ENCODE peak calls at places on chromosomes 11 and 22, in five cellular contexts. K, J, H, S and V are unnamed samples.

GRCh38 chr11:110250168-110250567 is 46.2 kb downstream of the RDX start:
- DNase-seq in K (no peak), J (no peak), H (no peak), S (no peak), V (no peak)

GRCh38 chr11:67504950-67505561 is at the start of gene PITPNM1:
- DNase-seq in K (peak), J (peak), H (peak), S (peak), V (no peak)

GRCh38 chr11:109062445-109062844 is 359.5 kb upstream of the C11orf87 start:
- DNase-seq in K (no peak), J (peak), H (no peak), S (no peak), V (no peak)

GRCh38 chr11:34219862-34220490 is 114.5 kb downstream of the NAT10 start:
- DNase-seq in K (no peak), J (no peak), H (no peak), S (no peak), V (no peak)

GRCh38 chr22:28021116-28021997 is 102.3 kb upstream of the PITPNB start:
- DNase-seq in K (no peak), J (no peak), H (peak), S (no peak), V (no peak)

GRCh38 chr11:11960687-11961086 is 47.7 kb downstream of the DKK3 start:
- DNase-seq in K (peak), J (no peak), H (no peak), S (no peak), V (no peak)

GRCh38 chr22:23709107-23709506 is 18.3 kb downstream of the RGL4 start:
- DNase-seq in K (no peak), J (peak), H (no peak), S (no peak), V (no peak)

GRCh38 chr22:44309137-44309536 is 3.6 kb downstream of the SHISAL1 start:
- DNase-seq in K (peak), J (peak), H (no peak), S (peak), V (no peak)

GRCh38 chr11:30015725-30016449 is 943 bp downstream of the KCNA4 start:
- DNase-seq in K (no peak), J (no peak), H (no peak), S (no peak), V (no peak)

GRCh38 chr11:78821371-78822306 is 247.0 kb upstream of the NARS2 start:
- DNase-seq in K (no peak), J (peak), H (no peak), S (no peak), V (no peak)

GRCh38 chr22:49983148-49984042 is 22.8 kb downstream of the PIM3 start:
- DNase-seq in K (no peak), J (no peak), H (peak), S (no peak), V (no peak)

GRCh38 chr22:23831781-23832180 is 7.0 kb downstream of the DERL3 start:
- DNase-seq in K (no peak), J (no peak), H (peak), S (no peak), V (no peak)

GRCh38 chr11:72585762-72586590 is 88.2 kb downstream of the PDE2A start:
- DNase-seq in K (peak), J (peak), H (no peak), S (peak), V (peak)

GRCh38 chr22:49971232-49972162 is 10.9 kb downstream of the PIM3 start:
- DNase-seq in K (no peak), J (peak), H (peak), S (peak), V (no peak)

GRCh38 chr22:24433001-24433867 is 5.8 kb downstream of the ADORA2A start:
- DNase-seq in K (no peak), J (no peak), H (peak), S (no peak), V (no peak)

GRCh38 chr22:22710719-22711531 is 66.5 kb downstream of the GGTLC2 start:
- DNase-seq in K (peak), J (peak), H (peak), S (peak), V (no peak)

GRCh38 chr22:46072030-46072881 is 78.1 kb upstream of the PPARA start:
- DNase-seq in K (peak), J (no peak), H (peak), S (no peak), V (no peak)

GRCh38 chr11:90235536-90235935 is 12.7 kb upstream of the CHORDC1 start:
- DNase-seq in K (no peak), J (no peak), H (no peak), S (no peak), V (no peak)

GRCh38 chr22:49208768-49209252 is 618.9 kb downstream of the BRD1 start:
- DNase-seq in K (no peak), J (no peak), H (peak), S (no peak), V (no peak)

GRCh38 chr22:17366830-17367229 is 2.4 kb upstream of the CECR2 start:
- DNase-seq in K (peak), J (no peak), H (no peak), S (peak), V (no peak)

GRCh38 chr11:113840932-113841664 is 34.3 kb downstream of the USP28 start:
- DNase-seq in K (peak), J (no peak), H (no peak), S (no peak), V (no peak)

DNA sequence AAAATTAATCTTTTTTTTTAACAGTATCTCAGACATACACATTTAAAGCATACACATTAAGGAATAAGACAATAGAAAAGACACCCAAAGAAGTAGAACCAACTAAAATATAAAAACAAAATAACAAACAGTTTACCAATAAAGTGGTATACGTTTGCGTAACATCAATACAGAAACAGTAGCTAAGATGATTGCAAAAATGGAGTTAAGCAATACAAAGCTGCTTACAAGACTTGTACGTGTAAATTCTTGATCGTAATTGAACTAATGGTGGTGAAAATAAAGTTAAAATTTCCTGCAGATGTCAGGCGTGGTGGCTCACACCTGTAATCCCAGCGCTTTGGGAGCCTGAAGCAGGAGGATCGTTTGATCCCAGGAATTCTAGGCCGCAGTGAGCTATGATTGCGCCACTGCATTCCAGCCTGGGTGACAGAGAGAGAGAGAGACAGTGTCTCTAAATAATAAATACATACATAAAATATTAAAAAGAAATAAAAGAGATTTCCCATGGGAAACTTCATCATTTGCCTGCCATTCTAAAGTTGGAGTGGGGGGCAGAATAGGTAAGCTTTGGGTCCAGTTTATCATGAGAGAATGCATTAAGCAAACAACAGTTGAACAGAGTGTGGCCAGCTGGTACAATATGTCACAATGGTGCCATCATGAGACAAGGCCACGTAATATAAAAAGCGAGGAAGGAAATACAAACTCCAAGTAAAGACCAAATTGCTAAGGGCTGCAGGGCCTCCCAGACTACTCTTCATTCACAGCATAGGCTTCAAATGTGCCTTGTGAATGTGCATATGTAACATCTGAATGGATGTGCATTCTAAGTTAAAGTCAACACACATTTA is 38.9 kb upstream of the EED start:
- DNase-seq in K (no peak), J (no peak), H (no peak), S (no peak), V (no peak)
- TF ChIP-seq CTCF in K (no peak), J (no peak), H (no peak), S (no peak), V (no peak)

GRCh38 chr11:66293352-66293751 is 1.7 kb downstream of the TMEM151A start:
- DNase-seq in K (no peak), J (no peak), H (no peak), S (no peak), V (no peak)

GRCh38 chr11:66291706-66292542 is at the start of gene TMEM151A:
- DNase-seq in K (no peak), J (no peak), H (no peak), S (no peak), V (no peak)

GRCh38 chr11:66293777-66294625 is 2.3 kb downstream of the TMEM151A start:
- DNase-seq in K (no peak), J (no peak), H (no peak), S (no peak), V (no peak)

GRCh38 chr11:66291303-66291705 is 390 bp upstream of the TMEM151A start:
- DNase-seq in K (no peak), J (no peak), H (no peak), S (no peak), V (no peak)

DNA sequence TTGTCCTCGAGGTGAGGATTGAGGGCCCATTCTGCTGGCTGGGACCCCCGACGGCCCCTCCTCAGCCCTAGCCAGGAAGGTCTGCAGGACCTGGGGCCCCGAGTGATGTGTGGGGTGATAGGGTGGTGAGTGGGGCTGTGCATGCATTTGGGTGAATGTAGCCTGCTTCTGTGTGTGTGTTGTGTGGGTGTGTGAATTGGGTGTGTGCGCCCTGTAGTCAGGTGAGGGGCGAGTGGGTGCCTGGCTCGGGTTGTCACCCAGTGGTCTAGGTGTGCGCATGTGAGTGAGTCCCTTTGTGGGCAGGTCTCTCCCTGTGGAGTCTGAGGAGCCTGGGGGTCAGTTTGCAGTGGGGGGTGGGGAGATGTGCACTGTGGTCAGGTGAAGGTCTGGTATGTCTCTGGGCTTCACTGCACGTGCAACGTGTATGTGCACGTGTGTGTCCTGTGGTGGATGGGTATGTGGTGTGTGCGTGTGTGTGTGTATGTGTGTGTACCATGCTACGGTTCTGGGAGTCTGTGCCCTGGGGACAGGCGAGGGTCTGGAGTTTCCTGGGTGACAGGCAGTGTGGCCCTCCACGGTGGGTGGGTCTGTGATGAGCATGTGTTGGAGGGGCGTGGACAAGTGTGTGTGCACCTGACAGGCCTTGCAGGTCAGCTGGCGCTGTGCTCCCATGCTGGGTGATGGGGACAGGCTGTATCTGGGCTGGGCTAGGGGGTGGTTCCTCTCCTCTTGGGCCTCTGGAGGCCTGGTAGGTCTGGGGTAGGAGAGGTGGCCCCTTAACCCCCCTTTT is 1.0 kb downstream of the TMEM151A start:
- DNase-seq in K (no peak), J (no peak), H (no peak), S (no peak), V (no peak)
- H3K4me3 ChIP-seq in K (no peak), J (no peak), H (no peak), S (peak), V (no peak)

GRCh38 chr11:81570669-81571068 is 1163.0 kb downstream of the FAM181B start:
- DNase-seq in K (no peak), J (no peak), H (no peak), S (no peak), V (no peak)

GRCh38 chr11:81574301-81574700 is 1159.4 kb downstream of the FAM181B start:
- DNase-seq in K (no peak), J (no peak), H (no peak), S (no peak), V (no peak)

GRCh38 chr11:81573367-81573766 is 1160.3 kb downstream of the FAM181B start:
- DNase-seq in K (no peak), J (no peak), H (no peak), S (no peak), V (no peak)

DNA sequence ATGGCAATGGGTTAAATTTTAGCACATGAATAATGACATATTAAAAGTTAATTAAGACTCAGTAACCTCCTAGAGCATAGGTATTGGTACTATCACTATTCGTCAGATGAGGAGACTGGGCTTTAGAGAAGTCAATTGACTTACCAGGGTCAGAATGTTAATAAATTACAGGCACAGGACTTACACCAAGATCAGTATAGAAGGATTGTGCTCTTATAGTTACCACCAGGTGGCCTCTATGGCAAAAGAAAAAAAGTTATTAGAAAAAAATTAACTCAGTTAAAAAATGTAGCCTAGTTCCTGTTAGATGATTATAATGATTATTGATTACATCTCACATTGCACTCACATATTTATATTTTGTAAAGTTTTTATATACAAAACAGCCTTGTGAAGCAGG is 1163.7 kb downstream of the FAM181B start:
- DNase-seq in K (no peak), J (no peak), H (no peak), S (no peak), V (no peak)
- TF ChIP-seq CTCF in K (no peak), J (no peak), H (no peak), S (no peak), V (no peak)

DNA sequence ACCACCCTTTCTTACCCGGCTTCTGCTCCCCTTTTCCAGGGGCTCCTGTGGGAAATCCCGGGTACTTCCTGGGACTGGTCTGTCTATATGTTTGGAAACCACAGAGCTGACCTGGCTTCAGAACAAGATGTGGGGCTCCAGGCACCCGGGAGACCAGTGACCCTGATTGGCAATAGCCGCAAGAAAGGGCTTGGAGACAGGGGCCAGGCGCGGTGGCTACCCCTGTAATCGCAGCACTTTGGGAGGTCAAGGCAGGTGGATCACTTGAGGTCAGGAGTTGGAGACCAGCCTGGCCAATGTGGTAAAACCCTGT is 3.2 kb upstream of the NEAT1 start:
- DNase-seq in K (no peak), J (no peak), H (peak), S (no peak), V (no peak)
- H3K4me3 ChIP-seq in K (peak), J (peak), H (peak), S (peak), V (peak)

GRCh38 chr11:117983163-117983475 is 3.1 kb upstream of the IL10RA start:
- DNase-seq in K (no peak), J (no peak), H (no peak), S (no peak), V (no peak)

GRCh38 chr11:117984471-117984870 is 1.7 kb upstream of the IL10RA start:
- DNase-seq in K (no peak), J (no peak), H (no peak), S (no peak), V (no peak)

GRCh38 chr11:117989351-117990102 is 3.3 kb downstream of the IL10RA start:
- DNase-seq in K (no peak), J (no peak), H (no peak), S (no peak), V (no peak)

GRCh38 chr11:117986981-117987495 is 844 bp downstream of the IL10RA start:
- DNase-seq in K (peak), J (peak), H (no peak), S (no peak), V (peak)

GRCh38 chr11:117985953-117986887 is at the start of gene IL10RA:
- DNase-seq in K (peak), J (peak), H (peak), S (peak), V (no peak)
- TF ChIP-seq CTCF in K (no peak), J (no peak), H (no peak), S (no peak), V (no peak)

GRCh38 chr22:37996079-37996478 is 11.7 kb upstream of the SOX10 start:
- DNase-seq in K (peak), J (no peak), H (no peak), S (no peak), V (no peak)
- H3K4me3 ChIP-seq in K (no peak), J (no peak), H (no peak), S (no peak), V (no peak)

GRCh38 chr11:91257593-91258170 is 966.9 kb upstream of the FAT3 start:
- DNase-seq in K (no peak), J (peak), H (no peak), S (no peak), V (no peak)

GRCh38 chr11:91263698-91264097 is 960.9 kb upstream of the FAT3 start:
- DNase-seq in K (no peak), J (no peak), H (no peak), S (no peak), V (no peak)

GRCh38 chr11:91265946-91266345 is 958.7 kb upstream of the FAT3 start:
- DNase-seq in K (no peak), J (no peak), H (no peak), S (no peak), V (no peak)

DNA sequence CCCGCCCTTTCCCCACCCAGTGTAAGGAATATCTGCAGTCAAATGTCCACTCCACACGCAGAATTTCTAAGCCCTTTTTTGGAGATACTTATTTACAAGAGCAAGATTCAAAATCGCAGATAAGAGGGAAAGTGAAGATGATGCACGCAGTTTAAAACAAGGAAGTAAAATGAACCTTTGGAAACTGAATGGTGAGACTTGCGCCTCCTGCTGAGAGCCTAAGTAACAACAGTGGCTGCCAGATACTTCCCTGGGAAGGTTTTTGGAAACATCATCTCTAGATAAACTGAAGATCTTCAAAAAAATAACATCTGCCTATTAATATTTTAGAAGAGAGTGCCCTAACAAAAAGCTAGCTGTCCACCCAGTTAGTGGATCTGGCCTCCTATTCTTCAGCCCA is 963.1 kb upstream of the FAT3 start:
- DNase-seq in K (no peak), J (no peak), H (no peak), S (no peak), V (no peak)
- TF ChIP-seq CTCF in K (peak), J (no peak), H (no peak), S (no peak), V (peak)

GRCh38 chr22:20773793-20774212 is at the start of gene SERPIND1:
- DNase-seq in K (no peak), J (no peak), H (no peak), S (no peak), V (no peak)

GRCh38 chr22:20777420-20778177 is 3.7 kb downstream of the SERPIND1 start:
- DNase-seq in K (no peak), J (peak), H (no peak), S (peak), V (no peak)

GRCh38 chr22:20776624-20777405 is 2.9 kb downstream of the SERPIND1 start:
- DNase-seq in K (no peak), J (no peak), H (no peak), S (no peak), V (no peak)

GRCh38 chr22:20775342-20775895 is 1.5 kb downstream of the SERPIND1 start:
- DNase-seq in K (no peak), J (no peak), H (no peak), S (no peak), V (no peak)

DNA sequence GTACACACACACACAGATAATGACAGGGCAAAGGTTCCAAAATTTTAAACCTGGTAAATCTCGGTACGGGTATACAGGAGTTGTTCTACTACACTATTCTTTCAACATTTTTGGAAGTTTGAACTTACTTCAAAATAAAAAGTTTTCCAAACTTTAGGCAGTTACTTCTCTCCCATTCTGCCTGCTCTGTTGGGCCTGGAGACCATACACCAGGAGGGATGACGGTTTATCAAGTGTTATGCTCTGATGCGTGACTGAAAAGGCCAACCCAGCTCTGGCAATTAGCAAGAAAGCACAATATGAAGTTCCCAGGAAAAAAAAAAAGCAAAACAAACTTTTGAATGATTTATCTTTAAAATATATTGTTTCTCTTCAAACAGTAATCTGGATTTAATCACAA is 969 bp downstream of the SERPIND1 start:
- DNase-seq in K (no peak), J (no peak), H (no peak), S (no peak), V (no peak)
- H3K4me3 ChIP-seq in K (no peak), J (no peak), H (no peak), S (no peak), V (no peak)

GRCh38 chr11:58606930-58607714 is 15.3 kb upstream of the CNTF start:
- DNase-seq in K (no peak), J (no peak), H (no peak), S (no peak), V (no peak)
- TF ChIP-seq CTCF in K (no peak), J (no peak), H (no peak), S (no peak), V (no peak)

GRCh38 chr11:111514216-111515031 is at the start of gene HOATZ:
- DNase-seq in K (peak), J (no peak), H (no peak), S (no peak), V (no peak)

GRCh38 chr11:111510311-111510710 is 1.9 kb downstream of the BTG4 start:
- DNase-seq in K (no peak), J (no peak), H (no peak), S (no peak), V (no peak)

GRCh38 chr11:111515591-111515990 is 1.0 kb downstream of the HOATZ start:
- DNase-seq in K (no peak), J (no peak), H (no peak), S (no peak), V (no peak)

GRCh38 chr11:111513240-111513605 is 1.0 kb upstream of the BTG4 start:
- DNase-seq in K (no peak), J (no peak), H (no peak), S (no peak), V (no peak)

GRCh38 chr11:111512296-111513239 is at the start of gene BTG4:
- DNase-seq in K (no peak), J (peak), H (no peak), S (peak), V (no peak)
- H3K4me3 ChIP-seq in K (peak), J (peak), H (peak), S (peak), V (no peak)